ENCODE peak calls at places on chromosomes 2 and 18, in ten cellular contexts. P, L, B, O, M, J, N, K, E and D are unnamed samples.

GRCh38 chr18:59272971-59273935 is at the start of gene RAX:
- DNase-seq in M (no peak), J (no peak), K (peak), L (no peak), N (no peak), O (no peak), P (peak), E (no peak), B (no peak), D (no peak)

GRCh38 chr2:41400057-41400665 is 647.7 kb upstream of the PKDCC start:
- DNase-seq in J (no peak), K (peak), P (no peak), O (no peak), B (no peak), E (no peak), N (no peak), M (no peak), L (no peak), D (peak)

GRCh38 chr18:77115461-77115907 is 17.1 kb downstream of the MBP start:
- DNase-seq in L (no peak), P (no peak), O (peak), E (no peak), K (no peak), N (no peak), M (no peak), B (no peak), J (no peak), D (no peak)

GRCh38 chr2:43839776-43840564 is 1.2 kb downstream of the ABCG8 start:
- DNase-seq in M (no peak), E (no peak), N (no peak), J (no peak), L (no peak), P (no peak), B (no peak), O (no peak), K (no peak), D (no peak)

GRCh38 chr2:28628506-28628905 is 123.1 kb upstream of the PPP1CB start:
- DNase-seq in N (no peak), M (no peak), P (no peak), K (no peak), E (no peak), L (no peak), J (no peak), O (no peak), B (no peak), D (no peak)

GRCh38 chr2:220044383-220044782 is 417.0 kb downstream of the SLC4A3 start:
- DNase-seq in J (no peak), E (no peak), M (no peak), N (no peak), L (no peak), B (no peak), K (peak), P (no peak), O (no peak), D (no peak)

GRCh38 chr18:79583426-79583825 is 96.2 kb upstream of the CTDP1 start:
- DNase-seq in E (no peak), B (no peak), N (no peak), J (peak), M (no peak), P (no peak), K (no peak), L (no peak), O (no peak), D (no peak)

GRCh38 chr18:42401131-42401673 is 446.2 kb downstream of the PIK3C3 start:
- DNase-seq in M (no peak), P (no peak), O (no peak), E (no peak), B (no peak), J (no peak), K (no peak), N (no peak), L (no peak), D (no peak)

GRCh38 chr2:120770641-120771040 is 35.0 kb downstream of the GLI2 start:
- DNase-seq in P (no peak), B (no peak), J (no peak), M (no peak), E (no peak), N (no peak), O (no peak), L (no peak), K (no peak), D (no peak)

DNA sequence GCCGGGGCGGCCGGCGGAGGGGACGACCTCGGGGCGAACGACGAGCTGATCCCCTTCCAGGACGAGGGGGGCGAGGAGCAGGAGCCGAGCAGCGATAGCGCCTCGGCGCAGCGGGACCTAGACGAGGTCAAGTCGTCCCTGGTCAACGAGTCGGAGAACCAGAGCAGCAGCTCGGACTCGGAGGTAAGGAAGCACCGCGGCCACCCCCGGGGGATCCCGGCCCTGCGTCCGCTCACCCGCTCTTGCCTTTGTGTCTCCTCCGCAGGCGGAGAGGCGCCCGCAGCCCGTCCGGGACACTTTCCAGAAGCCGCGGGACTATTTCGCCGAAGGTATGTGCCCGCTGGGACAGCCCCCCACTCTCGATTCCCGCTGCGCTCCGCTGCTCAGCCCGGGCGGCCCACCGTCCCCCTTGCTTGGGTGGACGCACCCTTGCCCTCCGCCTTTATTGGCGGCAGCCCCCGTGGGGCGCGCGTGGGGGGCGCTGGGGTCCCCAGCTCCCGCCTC is 611 bp downstream of the TCF7L1 start:
- DNase-seq in O (no peak), L (peak), K (peak), P (no peak), J (peak), N (no peak), M (no peak), B (no peak), E (peak), D (peak)
- H3K4me3 ChIP-seq in O (peak), L (peak), K (peak), P (no peak), J (peak), N (peak), M (peak), B (peak), E (peak), D (peak)

GRCh38 chr2:113173563-113174368 is at the start of gene PSD4:
- DNase-seq in O (peak), J (peak), M (no peak), E (peak), K (no peak), P (peak), B (no peak), L (no peak), N (no peak), D (no peak)
- H3K4me3 ChIP-seq in O (peak), J (peak), M (no peak), E (no peak), K (no peak), P (no peak), B (no peak), L (no peak), N (no peak), D (no peak)

DNA sequence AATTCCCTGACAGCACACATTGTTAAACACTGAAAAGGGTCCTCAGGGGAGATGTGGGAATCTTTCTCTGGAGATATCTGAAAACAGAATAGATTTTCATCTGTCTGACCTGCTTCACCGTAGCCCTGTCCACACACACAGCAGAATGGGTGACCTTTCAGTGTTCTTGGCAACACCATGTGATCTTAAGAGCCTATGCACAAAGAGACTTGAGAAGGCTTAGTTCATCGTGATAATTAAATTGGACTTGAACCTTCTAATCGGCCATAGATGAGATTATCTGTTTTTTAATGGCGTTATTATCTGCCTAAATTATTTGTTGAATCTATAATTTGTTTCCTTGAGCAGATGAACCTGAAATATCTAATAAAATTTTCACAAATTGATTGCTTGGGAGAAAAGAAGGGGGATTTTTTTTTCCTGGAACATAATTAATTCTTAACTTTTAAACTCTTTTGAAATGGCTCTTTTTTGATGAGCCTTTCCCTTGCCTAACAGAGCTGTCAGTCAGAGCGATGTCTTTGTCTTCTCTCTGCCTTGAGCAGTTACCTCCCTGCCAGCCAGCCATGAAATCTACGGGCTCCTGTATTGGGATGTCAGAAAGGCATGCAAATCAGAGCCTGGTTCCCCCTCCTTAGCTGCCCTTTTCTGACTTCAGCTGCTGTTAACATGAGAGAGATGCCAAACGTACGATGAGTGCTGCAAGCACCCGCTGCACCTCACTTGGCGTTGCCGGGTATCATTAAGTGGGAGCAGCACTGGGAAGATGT is 131.7 kb upstream of the BOD1L2 start:
- DNase-seq in J (no peak), M (no peak), L (no peak), E (no peak), K (no peak), N (no peak), B (no peak), P (no peak), O (no peak), D (no peak)
- H3K4me3 ChIP-seq in J (no peak), M (no peak), L (no peak), E (no peak), K (no peak), N (no peak), B (no peak), P (no peak), O (no peak), D (no peak)

DNA sequence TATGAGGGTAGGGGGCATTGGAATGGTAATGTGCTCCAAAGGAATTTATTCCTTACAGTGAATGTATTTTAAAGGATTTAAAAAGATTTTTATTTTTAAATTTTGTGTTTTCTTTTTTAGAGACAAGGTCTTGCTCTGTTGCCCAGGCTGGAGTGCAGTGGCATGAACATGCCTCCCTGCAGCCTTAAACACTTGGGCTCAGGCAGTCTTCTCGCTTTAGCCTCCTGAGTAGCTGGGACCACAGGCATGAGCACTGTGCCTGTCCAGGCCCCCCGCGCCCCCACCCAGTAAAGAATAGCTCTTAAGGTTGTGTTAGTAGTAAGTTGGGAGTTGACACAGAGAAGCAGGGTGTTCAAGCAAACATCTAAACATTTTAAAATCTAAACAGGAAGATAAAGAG is 36.6 kb downstream of the PHLPP1 start:
- DNase-seq in E (no peak), M (no peak), L (no peak), B (no peak), O (no peak), K (no peak), P (no peak), J (no peak), N (no peak), D (no peak)
- H3K4me3 ChIP-seq in E (no peak), M (no peak), L (no peak), B (no peak), O (no peak), K (no peak), P (no peak), J (no peak), N (no peak), D (no peak)